ENCODE peak calls at places on chromosomes 13 and 19, in six cellular contexts. T, G, K, J, A and Y are unnamed samples. For H3K27me3, the result is how much of the 10 kb centered on the place peaks cover.

GRCh38 chr13:63446329-63446728 is 2030.7 kb upstream of the PCDH20 start:
- DNase-seq in T (no peak), J (no peak), K (no peak), A (no peak), G (no peak), Y (no peak)

GRCh38 chr13:29859971-29860370 is 9.6 kb upstream of the UBL3 start:
- DNase-seq in G (no peak), A (no peak), K (no peak), J (no peak), T (no peak), Y (no peak)

GRCh38 chr13:21674271-21675009 is 3.6 kb downstream of the FGF9 start:
- DNase-seq in T (peak), K (peak), G (no peak), J (peak), A (peak), Y (peak)

GRCh38 chr19:18507021-18507726 is 14.7 kb downstream of the ELL start:
- DNase-seq in K (peak), T (no peak), G (no peak), A (peak), J (no peak), Y (no peak)

GRCh38 chr13:24263652-24264051 is 45.7 kb upstream of the C1QTNF9 start:
- DNase-seq in T (no peak), G (no peak), J (no peak), A (no peak), K (no peak), Y (no peak)

GRCh38 chr13:99471231-99472202 is 29.8 kb upstream of the TM9SF2 start:
- DNase-seq in K (no peak), T (no peak), G (no peak), J (no peak), A (no peak), Y (no peak)

GRCh38 chr13:31012285-31013024 is 80.0 kb downstream of the TEX26 start:
- DNase-seq in K (no peak), G (no peak), J (no peak), A (no peak), T (no peak), Y (no peak)

GRCh38 chr19:48812094-48812929 is 1.5 kb upstream of the BCAT2 start:
- DNase-seq in K (peak), A (peak), J (peak), T (peak), G (peak), Y (peak)

DNA sequence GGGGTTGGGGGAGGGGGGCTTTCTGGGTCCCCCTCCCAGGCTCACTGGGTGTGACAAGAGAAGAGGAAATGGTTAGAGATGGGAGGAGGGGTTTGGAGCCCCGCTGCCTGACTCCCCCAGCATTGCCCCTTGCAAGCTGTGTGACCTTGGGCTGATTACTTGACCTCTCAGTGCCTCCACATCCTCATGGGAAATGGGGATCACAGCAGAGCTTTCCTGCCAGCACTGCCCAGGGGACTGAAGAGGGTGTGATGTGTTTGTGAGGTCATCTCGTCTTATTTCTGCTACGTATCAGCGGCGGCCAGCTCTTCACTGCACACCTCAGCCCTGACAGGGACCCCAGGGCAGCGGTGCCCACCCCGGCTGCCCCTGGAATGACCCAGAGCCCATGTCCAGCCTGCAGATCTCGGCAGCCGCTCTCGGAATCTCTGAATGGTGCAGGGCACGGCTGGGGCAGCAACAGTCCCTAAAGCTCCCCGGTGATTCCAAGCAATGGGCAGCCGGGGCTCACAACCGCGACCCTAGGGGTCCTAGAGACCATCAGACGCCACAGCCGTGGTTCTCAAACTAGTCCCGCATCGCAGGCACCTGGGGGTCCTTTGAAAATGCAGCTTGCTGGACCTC is 8.4 kb downstream of the PNMA8B start:
- DNase-seq in G (no peak), T (no peak), J (no peak), A (no peak), K (no peak), Y (no peak)
- H3K27me3 ChIP-seq in G (under half), T (half or more), J (under half), A (under half), K (under half), Y (under half)

GRCh38 chr19:45158503-45159026 is 2.2 kb downstream of the NKPD1 start:
- DNase-seq in A (no peak), T (no peak), G (no peak), J (no peak), K (no peak), Y (no peak)
- H3K27me3 ChIP-seq in A (under half), T (under half), G (under half), J (under half), K (under half), Y (under half)

GRCh38 chr19:39248806-39249205 is at the start of gene IFNL4:
- DNase-seq in A (no peak), G (no peak), K (no peak), T (no peak), J (no peak), Y (no peak)
- H3K27me3 ChIP-seq in A (half or more), G (under half), K (under half), T (under half), J (under half), Y (under half)

DNA sequence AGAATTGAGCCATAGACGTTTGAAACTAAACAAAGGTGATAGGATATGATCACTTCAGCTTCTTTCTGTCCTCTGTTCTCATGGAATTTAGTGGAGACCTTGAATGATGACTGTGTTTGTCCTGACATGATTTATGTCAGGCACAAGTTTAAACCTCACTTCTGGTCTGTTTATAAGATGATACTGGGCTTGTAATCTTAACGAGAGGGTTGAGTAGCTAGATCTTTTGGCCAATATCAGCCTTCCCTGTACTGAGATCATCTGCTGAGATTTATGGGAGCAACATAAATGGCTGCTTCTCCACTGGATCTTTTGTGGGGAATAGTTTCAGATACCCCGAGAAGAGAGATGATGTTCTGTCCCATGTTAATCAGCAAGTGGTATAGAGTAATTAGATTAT is 121.8 kb upstream of the OBI1 start:
- DNase-seq in J (no peak), T (no peak), G (no peak), K (no peak), A (no peak), Y (no peak)
- H3K27me3 ChIP-seq in J (under half), T (under half), G (under half), K (under half), A (under half), Y (under half)

DNA sequence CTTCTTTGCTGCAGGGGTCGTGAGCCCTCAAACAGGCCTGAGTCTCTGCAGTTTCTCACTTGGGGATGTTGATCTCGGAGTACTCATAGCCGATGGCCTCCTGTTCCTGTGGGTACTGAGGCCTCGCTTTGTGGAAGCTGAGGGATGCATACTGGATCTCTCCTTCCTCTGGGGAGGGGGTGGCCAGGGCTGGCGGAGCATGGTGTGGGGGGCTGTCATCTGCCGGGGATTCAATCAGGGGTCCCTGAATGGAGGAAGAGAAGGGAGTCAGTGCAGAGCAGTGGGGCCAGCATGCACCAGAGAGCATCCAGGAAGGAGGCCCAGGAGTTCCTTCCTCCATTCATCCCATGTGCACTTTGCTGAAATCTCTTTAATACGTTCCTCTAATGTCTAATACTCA is 10.0 kb downstream of the SIGLEC12 start:
- DNase-seq in T (no peak), J (no peak), K (no peak), A (no peak), G (no peak), Y (no peak)
- H3K27me3 ChIP-seq in T (under half), J (under half), K (under half), A (under half), G (under half), Y (under half)

GRCh38 chr13:111415765-111416164 is 95.3 kb downstream of the TEX29 start:
- DNase-seq in K (no peak), J (no peak), A (no peak), G (no peak), T (no peak), Y (no peak)
- H3K27me3 ChIP-seq in K (under half), J (under half), A (half or more), G (under half), T (under half), Y (under half)

GRCh38 chr19:4585556-4585955 is 26.1 kb upstream of the SEMA6B start:
- DNase-seq in G (no peak), T (no peak), A (no peak), J (no peak), K (no peak), Y (no peak)
- H3K27me3 ChIP-seq in G (under half), T (half or more), A (under half), J (under half), K (under half), Y (under half)